ENCODE peak calls at places on chromosomes 1 and 21, in six cellular contexts. G is CD4-positive, alpha-beta T cell; H is H9; D is spleen; R is cardiac muscle cell; X is posterior vena cava. Q is an unnamed sample.

GRCh38 chr1:9422921-9423505 is 116.3 kb upstream of the SLC25A33 start:
- DNase-seq in D (no peak), R (no peak), G (no peak), H (no peak), X (no peak), Q (no peak)

GRCh38 chr1:202623075-202623474 is 87.2 kb downstream of the SYT2 start:
- DNase-seq in D (peak; percentile 67), X (peak; percentile 84), G (no peak), H (no peak), R (no peak), Q (peak; percentile 62)

GRCh38 chr21:26267389-26267788 is 96.8 kb upstream of the APP start:
- DNase-seq in D (no peak), R (no peak), G (no peak), X (no peak), H (no peak), Q (no peak)

GRCh38 chr1:8551613-8552093 is 233.7 kb downstream of the SLC45A1 start:
- DNase-seq in D (no peak), R (no peak), H (no peak), X (no peak), G (no peak), Q (no peak)

GRCh38 chr1:77375541-77375940 is 93.7 kb downstream of the AK5 start:
- DNase-seq in G (no peak), H (no peak), R (no peak), X (no peak), D (no peak), Q (no peak)

GRCh38 chr21:35086357-35086756 is 37.3 kb upstream of the RUNX1 start:
- DNase-seq in R (no peak), D (no peak), H (no peak), X (no peak), G (no peak), Q (no peak)

GRCh38 chr1:3939242-3940080 is 39.4 kb upstream of the C1orf174 start:
- DNase-seq in X (no peak), H (no peak), D (peak; percentile 51), R (no peak), G (no peak), Q (no peak)

GRCh38 chr1:101820080-101820479 is 176.6 kb downstream of the OLFM3 start:
- DNase-seq in G (no peak), H (no peak), R (peak; percentile 61), D (no peak), X (no peak), Q (peak; percentile 41)

GRCh38 chr1:204503122-204503912 is 8.7 kb upstream of the PIK3C2B start:
- DNase-seq in R (peak; percentile 71), D (no peak), H (no peak), G (no peak), X (no peak), Q (peak; percentile 82)

GRCh38 chr21:36699546-36700294 is 805 bp downstream of the SIM2 start:
- DNase-seq in X (no peak), R (no peak), G (no peak), D (no peak), H (no peak), Q (no peak)

GRCh38 chr1:110630770-110631663 is 24.9 kb upstream of the KCNA2 start:
- DNase-seq in H (peak; percentile 88), D (peak; percentile 94), X (peak; percentile 90), R (peak; percentile 79), G (peak; percentile 83), Q (peak; percentile 60)

GRCh38 chr1:180291004-180291403 is 60.9 kb downstream of the LHX4 start:
- DNase-seq in G (no peak), D (no peak), R (no peak), X (no peak), H (no peak), Q (peak; percentile 27)

GRCh38 chr1:29827801-29828525 is 591.6 kb downstream of the PTPRU start:
- DNase-seq in X (no peak), G (no peak), H (no peak), R (no peak), D (peak; percentile 32), Q (no peak)

GRCh38 chr1:112638109-112638426 is 18.4 kb downstream of the CAPZA1 start:
- DNase-seq in R (no peak), X (no peak), G (no peak), H (no peak), D (no peak), Q (no peak)

GRCh38 chr1:156741613-156741983 is 710 bp upstream of the MRPL24 start:
- DNase-seq in H (no peak), R (no peak), X (no peak), G (no peak), D (no peak), Q (no peak)

GRCh38 chr1:69702085-69702484 is 134.4 kb downstream of the LRRC7 start:
- DNase-seq in H (no peak), R (no peak), G (no peak), D (no peak), X (no peak), Q (no peak)

GRCh38 chr1:89615676-89616598 is 17.0 kb upstream of the LRRC8C start:
- DNase-seq in D (no peak), X (no peak), H (peak; percentile 35), G (no peak), R (no peak), Q (no peak)

GRCh38 chr1:227728059-227728891 is 6.8 kb downstream of the JMJD4 start:
- DNase-seq in G (peak; percentile 75), R (peak; percentile 85), H (peak; percentile 85), X (peak; percentile 83), D (peak; percentile 91), Q (peak; percentile 73)

GRCh38 chr1:230939806-230940489 is 38.7 kb downstream of the TTC13 start:
- DNase-seq in G (no peak), H (no peak), X (no peak), R (no peak), D (no peak), Q (no peak)

GRCh38 chr1:21331752-21332480 is 41.7 kb upstream of the ECE1 start:
- DNase-seq in X (no peak), R (no peak), D (no peak), H (no peak), G (no peak), Q (no peak)

GRCh38 chr21:28237661-28238060 is 755.0 kb downstream of the LTN1 start:
- DNase-seq in R (no peak), D (no peak), G (no peak), X (no peak), H (no peak), Q (no peak)

GRCh38 chr1:153447498-153448170 is 12.8 kb downstream of the S100A7 start:
- DNase-seq in R (no peak), D (no peak), X (no peak), H (no peak), G (no peak), Q (no peak)

GRCh38 chr1:208369658-208370057 is 125.5 kb upstream of the PLXNA2 start:
- DNase-seq in H (no peak), D (no peak), R (no peak), X (no peak), G (no peak), Q (no peak)

GRCh38 chr1:208000001-208000400 is 89.1 kb upstream of the CD34 start:
- DNase-seq in H (no peak), R (no peak), X (no peak), G (no peak), D (no peak), Q (no peak)

GRCh38 chr1:183863852-183864251 is 58.9 kb downstream of the RGL1 start:
- DNase-seq in D (no peak), G (no peak), R (no peak), H (no peak), X (no peak), Q (no peak)

GRCh38 chr1:178075323-178075722 is 18.6 kb upstream of the RASAL2 start:
- DNase-seq in D (no peak), G (no peak), H (no peak), R (no peak), X (no peak), Q (no peak)

GRCh38 chr1:50570064-50570463 is 146.8 kb upstream of the DMRTA2 start:
- DNase-seq in R (no peak), D (no peak), X (no peak), G (no peak), H (no peak), Q (no peak)

GRCh38 chr1:59516881-59517280 is 220.0 kb downstream of the FGGY start:
- DNase-seq in D (no peak), G (no peak), X (no peak), R (no peak), H (no peak), Q (no peak)

GRCh38 chr1:201480231-201481003 is 11.4 kb upstream of the PHLDA3 start:
- DNase-seq in D (peak; percentile 92), H (peak; percentile 98), X (peak; percentile 94), R (peak; percentile 85), G (peak; percentile 25), Q (peak; percentile 52)

GRCh38 chr1:96145486-96145885 is 576.1 kb upstream of the PTBP2 start:
- DNase-seq in H (no peak), G (no peak), D (no peak), X (no peak), R (no peak), Q (no peak)

GRCh38 chr1:116508984-116509980 is 61.5 kb downstream of the CD58 start:
- DNase-seq in D (no peak), X (no peak), G (no peak), R (no peak), H (no peak), Q (no peak)

GRCh38 chr1:99461499-99461898 is 184.4 kb upstream of the PALMD start:
- DNase-seq in R (no peak), X (no peak), D (no peak), G (no peak), H (no peak), Q (no peak)

GRCh38 chr1:235999259-235999925 is 65.5 kb downstream of the NID1 start:
- DNase-seq in D (no peak), G (peak; percentile 37), R (no peak), X (no peak), H (no peak), Q (peak; percentile 26)

Q was measured in NCI-H460.